ENCODE peak calls at places on chromosomes 11 and 22, in six cellular contexts. F is NB4, X is right lobe of liver, H is uterus, G is HCT116, T is K562. Y is an unnamed sample.
A peak's percentile ranks its signal among the peaks of the same experiment; 100 is the strongest.

GRCh38 chr11:3189193-3189843 is 24.2 kb upstream of the OSBPL5 start:
- DNase-seq in F (no peak), X (peak; percentile 35), H (no peak), G (no peak), T (peak; percentile 56), Y (no peak)

GRCh38 chr22:44382461-44383038 is 69.8 kb upstream of the SHISAL1 start:
- DNase-seq in F (no peak), X (peak; percentile 90), H (no peak), G (no peak), T (no peak), Y (no peak)

GRCh38 chr11:133710681-133711240 is 134.6 kb downstream of the SPATA19 start:
- DNase-seq in F (no peak), X (no peak), H (no peak), G (no peak), T (no peak), Y (no peak)

GRCh38 chr11:134037093-134037908 is 31.6 kb upstream of the JAM3 start:
- DNase-seq in F (peak; percentile 70), X (peak; percentile 66), H (peak; percentile 91), G (no peak), T (peak; percentile 20), Y (peak; percentile 81)

GRCh38 chr11:119928047-119928446 is 199.0 kb upstream of the NECTIN1 start:
- DNase-seq in F (no peak), X (no peak), H (no peak), G (no peak), T (peak; percentile 9), Y (no peak)

GRCh38 chr22:37112084-37112728 is 2.7 kb upstream of the TMPRSS6 start:
- DNase-seq in F (no peak), X (peak; percentile 91), H (no peak), G (no peak), T (no peak), Y (no peak)

GRCh38 chr22:43320943-43321900 is 21.9 kb downstream of the SCUBE1 start:
- DNase-seq in F (no peak), X (no peak), H (no peak), G (no peak), T (peak; percentile 13), Y (no peak)

GRCh38 chr11:75664366-75664765 is 4.5 kb downstream of the MAP6 start:
- DNase-seq in F (no peak), X (no peak), H (no peak), G (no peak), T (no peak), Y (no peak)

GRCh38 chr11:118791961-118792578 is 1.1 kb upstream of the DDX6 start:
- DNase-seq in F (peak; percentile 62), X (peak; percentile 70), H (peak; percentile 36), G (no peak), T (peak; percentile 31), Y (no peak)

GRCh38 chr11:118790357-118791014 is 478 bp downstream of the DDX6 start:
- DNase-seq in F (peak; percentile 82), X (peak; percentile 75), H (peak; percentile 67), G (no peak), T (peak; percentile 81), Y (peak; percentile 70)

GRCh38 chr11:118792642-118793124 is 1.7 kb upstream of the DDX6 start:
- DNase-seq in F (peak; percentile 98), X (peak; percentile 76), H (peak; percentile 83), G (peak; percentile 91), T (peak; percentile 88), Y (peak; percentile 80)

GRCh38 chr11:118789501-118790356 is 1.2 kb downstream of the DDX6 start:
- DNase-seq in F (peak; percentile 67), X (no peak), H (no peak), G (no peak), T (peak; percentile 67), Y (no peak)

DNA sequence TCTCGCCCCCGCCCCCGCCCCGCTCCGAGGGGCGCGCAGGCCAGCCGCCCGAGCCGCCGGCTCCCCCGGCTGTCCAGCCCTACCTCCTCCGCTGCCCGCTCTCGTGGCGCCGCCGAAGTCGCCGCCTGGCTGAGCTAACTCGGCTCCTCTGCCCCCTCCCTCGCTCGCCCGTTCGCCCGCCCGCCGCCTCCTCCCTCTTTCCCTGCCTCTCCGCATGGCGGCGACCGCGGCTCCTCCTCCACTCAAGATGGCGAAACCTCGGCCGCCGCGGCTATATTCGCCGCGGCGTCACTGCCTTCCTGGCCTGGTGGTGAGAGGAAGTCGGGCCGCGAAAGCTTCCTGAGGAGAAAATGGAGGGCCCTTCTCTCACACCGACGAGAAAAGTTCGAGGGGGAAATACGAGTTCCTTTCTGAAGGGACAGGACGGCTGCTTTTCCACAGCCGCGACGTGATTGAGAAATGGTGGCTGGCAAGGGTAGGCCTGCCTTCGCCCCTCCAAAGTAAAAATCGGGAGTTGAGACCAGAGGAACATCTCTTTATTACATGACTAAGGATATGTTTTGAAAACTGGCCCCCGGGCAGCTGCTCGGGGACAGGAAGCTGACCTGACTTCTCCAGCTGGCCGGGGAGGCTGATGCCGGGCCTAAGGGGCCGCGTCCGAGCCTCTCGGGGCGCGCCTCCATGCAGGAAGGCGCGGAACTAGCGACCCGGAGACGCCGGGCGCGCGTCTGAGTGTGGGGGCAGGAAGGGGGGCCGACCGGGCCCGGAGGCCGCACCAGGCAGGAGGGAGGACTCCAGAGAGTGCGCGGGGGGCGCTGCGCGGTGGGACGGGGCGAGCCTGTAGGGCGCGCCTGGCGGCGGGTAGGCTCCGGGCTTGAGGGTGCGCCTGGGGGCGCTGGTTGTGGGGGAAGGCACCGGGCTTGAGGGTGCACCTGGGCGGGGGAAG is at the start of gene DDX6:
- DNase-seq in F (peak; percentile 95), X (peak; percentile 93), H (peak; percentile 88), G (peak; percentile 45), T (peak; percentile 92), Y (peak; percentile 92)
- TF ChIP-seq POLR2A in F (peak; percentile 66), X (peak; percentile 95), H (peak; percentile 97), G (no peak), T (peak; percentile 94), Y (peak; percentile 39)

GRCh38 chr11:23236846-23237550 is 376.7 kb upstream of the CCDC179 start:
- DNase-seq in F (no peak), X (no peak), H (no peak), G (no peak), T (no peak), Y (no peak)
- H3K4me3 ChIP-seq in F (no peak overlapping the region), X (no peak overlapping the region), H (no peak overlapping the region), G (no peak overlapping the region), T (no peak overlapping the region), Y (no peak overlapping the region)

GRCh38 chr11:124081496-124081895 is 33.8 kb upstream of the VWA5A start:
- DNase-seq in F (no peak), X (no peak), H (no peak), G (no peak), T (no peak), Y (no peak)
- TF ChIP-seq POLR2A in F (no peak), X (no peak), H (no peak), G (no peak), T (no peak), Y (no peak)

DNA sequence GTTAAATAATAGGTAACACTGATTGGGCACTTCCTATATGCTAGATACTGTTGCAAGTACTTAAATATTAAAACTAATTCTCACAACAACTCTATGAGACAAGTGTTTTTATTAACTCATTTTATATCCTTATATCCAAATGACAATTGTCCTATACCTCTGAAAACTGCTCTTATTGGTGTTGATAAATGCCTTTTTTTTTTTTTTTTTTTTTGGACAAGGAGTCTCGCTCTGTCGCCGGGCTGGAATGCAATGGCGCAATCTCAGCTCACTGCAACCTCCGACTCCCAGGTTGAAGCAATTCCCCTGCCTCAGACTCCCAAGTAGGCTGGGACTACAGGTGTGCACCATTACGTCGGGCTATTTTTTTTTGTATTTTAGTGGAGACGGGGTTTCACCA is 41.6 kb downstream of the MRTFA start:
- DNase-seq in F (no peak), X (no peak), H (no peak), G (no peak), T (no peak), Y (no peak)
- H3K4me3 ChIP-seq in F (no peak overlapping the region), X (no peak overlapping the region), H (no peak overlapping the region), G (no peak overlapping the region), T (no peak overlapping the region), Y (no peak overlapping the region)

GRCh38 chr11:65111159-65111536 is 524 bp upstream of the TM7SF2 start:
- DNase-seq in F (no peak), X (no peak), H (no peak), G (no peak), T (no peak), Y (no peak)

GRCh38 chr11:65112551-65113360 is 1.1 kb downstream of the TM7SF2 start:
- DNase-seq in F (peak; percentile 74), X (peak; percentile 82), H (peak; percentile 41), G (no peak), T (peak; percentile 79), Y (peak; percentile 61)

GRCh38 chr11:65112226-65112550 is 516 bp downstream of the TM7SF2 start:
- DNase-seq in F (no peak), X (no peak), H (no peak), G (no peak), T (no peak), Y (peak; percentile 31)

GRCh38 chr11:65110354-65110861 is 1.3 kb upstream of the TM7SF2 start:
- DNase-seq in F (peak; percentile 88), X (peak; percentile 87), H (peak; percentile 87), G (no peak), T (peak; percentile 88), Y (peak; percentile 86)

GRCh38 chr11:65111537-65112225 is at the start of gene TM7SF2:
- DNase-seq in F (peak; percentile 97), X (peak; percentile 99), H (peak; percentile 95), G (peak; percentile 89), T (peak; percentile 98), Y (peak; percentile 97)
- TF ChIP-seq POLR2A in F (peak; percentile 91), X (peak; percentile 96), H (peak; percentile 76), G (peak; percentile 99), T (peak; percentile 88), Y (peak; percentile 96)

GRCh38 chr22:40285508-40285907 is 60.8 kb upstream of the ADSL start:
- DNase-seq in F (no peak), X (no peak), H (no peak), G (no peak), T (no peak), Y (no peak)
- H3K4me3 ChIP-seq in F (no peak overlapping the region), X (no peak overlapping the region), H (no peak overlapping the region), G (no peak overlapping the region), T (no peak overlapping the region), Y (no peak overlapping the region)

GRCh38 chr22:26501996-26502395 is 10.3 kb downstream of the TFIP11 start:
- DNase-seq in F (no peak), X (no peak), H (no peak), G (no peak), T (no peak), Y (no peak)

GRCh38 chr22:26503758-26504157 is 8.5 kb downstream of the TFIP11 start:
- DNase-seq in F (no peak), X (no peak), H (no peak), G (no peak), T (no peak), Y (no peak)

GRCh38 chr22:26502688-26503561 is 9.3 kb downstream of the TFIP11 start:
- DNase-seq in F (peak; percentile 94), X (peak; percentile 62), H (no peak), G (no peak), T (peak; percentile 37), Y (peak; percentile 29)

GRCh38 chr22:26496456-26496855 is 12.8 kb downstream of the SRRD start:
- DNase-seq in F (no peak), X (no peak), H (no peak), G (no peak), T (no peak), Y (no peak)

DNA sequence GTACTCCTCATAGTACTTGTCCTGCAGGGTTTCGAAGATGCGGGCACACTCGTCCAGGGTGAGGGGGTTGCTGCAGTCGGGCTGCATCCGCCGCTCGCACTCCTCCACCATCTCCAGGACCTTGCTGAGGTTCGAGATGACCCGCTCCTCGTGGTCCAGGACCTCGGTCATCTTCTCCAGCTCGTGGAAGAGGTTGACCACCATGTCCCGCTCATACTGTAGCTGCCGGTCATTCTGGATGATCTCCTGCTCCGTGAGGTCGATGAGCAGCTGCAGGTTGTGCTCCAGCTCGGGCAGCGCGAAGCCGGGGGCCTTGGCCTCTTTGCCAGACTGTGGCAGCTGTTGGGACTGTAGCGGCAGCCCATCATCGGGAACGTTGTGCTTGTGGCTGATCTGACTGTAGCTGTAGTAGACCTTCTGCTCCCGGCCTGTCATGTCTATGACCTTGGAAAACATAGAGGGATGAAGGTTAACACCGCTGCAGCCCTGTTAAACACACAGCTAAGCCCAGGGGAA is 13.0 kb downstream of the TFIP11 start:
- DNase-seq in F (no peak), X (no peak), H (no peak), G (no peak), T (no peak), Y (no peak)
- TF ChIP-seq POLR2A in F (no peak), X (no peak), H (no peak), G (no peak), T (no peak), Y (no peak)